ENCODE peak calls at places on chromosomes 16 and 17, in nine cellular contexts. O, I, M, Y, S, J, K, P and T are unnamed samples.

GRCh38 chr16:89575247-89576172 is at the start of gene CPNE7:
- DNase-seq in O (no peak), P (no peak), S (no peak), J (no peak), I (no peak), K (no peak), M (no peak), Y (no peak), T (no peak)

GRCh38 chr16:57613514-57613913 is 14.9 kb upstream of the ADGRG1 start:
- DNase-seq in O (no peak), K (no peak), J (no peak), I (no peak), P (no peak), M (peak; percentile 15), Y (peak; percentile 37), S (no peak), T (no peak)

GRCh38 chr17:77882481-77883212 is 75.9 kb upstream of the TNRC6C start:
- DNase-seq in P (peak; percentile 26), K (peak; percentile 51), J (no peak), M (peak; percentile 44), O (no peak), S (no peak), I (peak; percentile 18), Y (peak; percentile 77), T (no peak)

GRCh38 chr16:25988882-25989281 is 297.1 kb downstream of the HS3ST4 start:
- DNase-seq in O (no peak), P (no peak), J (no peak), M (no peak), Y (no peak), S (no peak), K (no peak), I (no peak), T (no peak)

GRCh38 chr17:2174471-2175293 is 119.8 kb downstream of the HIC1 start:
- DNase-seq in O (no peak), Y (peak; percentile 87), I (peak; percentile 94), J (no peak), K (peak; percentile 25), M (no peak), S (peak; percentile 75), P (no peak), T (no peak)

GRCh38 chr17:56887552-56888467 is 26.0 kb downstream of the TRIM25 start:
- DNase-seq in S (no peak), K (peak; percentile 52), P (no peak), O (peak; percentile 31), I (peak; percentile 72), J (no peak), M (peak; percentile 66), Y (no peak), T (no peak)

GRCh38 chr17:35460354-35460851 is 11.8 kb upstream of the SLFN13 start:
- DNase-seq in O (peak; percentile 15), P (peak; percentile 41), Y (no peak), I (no peak), S (peak; percentile 39), J (no peak), M (peak; percentile 88), K (peak; percentile 87), T (no peak)

GRCh38 chr16:14088155-14088753 is 17.1 kb downstream of the MRTFB start:
- DNase-seq in O (no peak), I (peak; percentile 96), P (no peak), J (no peak), M (no peak), K (no peak), Y (no peak), S (no peak), T (no peak)

GRCh38 chr17:72576289-72576759 is 455.5 kb downstream of the SOX9 start:
- DNase-seq in I (peak; percentile 59), K (no peak), P (no peak), Y (no peak), O (no peak), S (no peak), J (no peak), M (no peak), T (no peak)

GRCh38 chr17:72575542-72576233 is 454.9 kb downstream of the SOX9 start:
- DNase-seq in J (no peak), Y (no peak), I (peak; percentile 72), S (no peak), K (no peak), M (no peak), O (no peak), P (no peak), T (no peak)

GRCh38 chr17:72580321-72581127 is 459.7 kb downstream of the SOX9 start:
- DNase-seq in J (no peak), M (peak; percentile 84), Y (no peak), P (peak; percentile 82), I (peak; percentile 100), K (peak; percentile 42), O (no peak), S (peak; percentile 88), T (no peak)

GRCh38 chr17:72578817-72579470 is 458.1 kb downstream of the SOX9 start:
- DNase-seq in O (no peak), S (no peak), I (peak; percentile 65), M (no peak), Y (no peak), K (no peak), J (no peak), P (no peak), T (no peak)

GRCh38 chr17:72579990-72580320 is 459.1 kb downstream of the SOX9 start:
- DNase-seq in M (no peak), K (no peak), J (no peak), Y (no peak), O (no peak), P (no peak), S (no peak), I (no peak), T (no peak)
- H3K27ac ChIP-seq in M (peak overlapping the region; percentile 76), K (no peak overlapping the region), J (peak overlapping the region; percentile 24), Y (no peak overlapping the region), O (no peak overlapping the region), P (peak overlapping the region; percentile 68), S (no peak overlapping the region), I (peak overlapping the region; percentile 80), T (no peak overlapping the region)

GRCh38 chr17:81685108-81685507 is 1.3 kb downstream of the HGS start:
- DNase-seq in M (no peak), Y (no peak), K (no peak), I (no peak), J (no peak), P (no peak), O (no peak), S (no peak), T (no peak)

GRCh38 chr17:81683208-81683583 is 401 bp downstream of the ARL16 start:
- DNase-seq in Y (no peak), S (no peak), O (no peak), K (no peak), I (no peak), J (no peak), M (no peak), P (no peak), T (no peak)

GRCh38 chr17:81682565-81683207 is 911 bp downstream of the ARL16 start:
- DNase-seq in J (no peak), K (no peak), I (no peak), P (no peak), M (no peak), O (no peak), S (no peak), Y (no peak), T (no peak)

GRCh38 chr17:81684442-81684911 is 666 bp downstream of the HGS start:
- DNase-seq in O (no peak), K (peak; percentile 25), S (no peak), I (peak; percentile 44), M (no peak), J (no peak), Y (no peak), P (no peak), T (no peak)

DNA sequence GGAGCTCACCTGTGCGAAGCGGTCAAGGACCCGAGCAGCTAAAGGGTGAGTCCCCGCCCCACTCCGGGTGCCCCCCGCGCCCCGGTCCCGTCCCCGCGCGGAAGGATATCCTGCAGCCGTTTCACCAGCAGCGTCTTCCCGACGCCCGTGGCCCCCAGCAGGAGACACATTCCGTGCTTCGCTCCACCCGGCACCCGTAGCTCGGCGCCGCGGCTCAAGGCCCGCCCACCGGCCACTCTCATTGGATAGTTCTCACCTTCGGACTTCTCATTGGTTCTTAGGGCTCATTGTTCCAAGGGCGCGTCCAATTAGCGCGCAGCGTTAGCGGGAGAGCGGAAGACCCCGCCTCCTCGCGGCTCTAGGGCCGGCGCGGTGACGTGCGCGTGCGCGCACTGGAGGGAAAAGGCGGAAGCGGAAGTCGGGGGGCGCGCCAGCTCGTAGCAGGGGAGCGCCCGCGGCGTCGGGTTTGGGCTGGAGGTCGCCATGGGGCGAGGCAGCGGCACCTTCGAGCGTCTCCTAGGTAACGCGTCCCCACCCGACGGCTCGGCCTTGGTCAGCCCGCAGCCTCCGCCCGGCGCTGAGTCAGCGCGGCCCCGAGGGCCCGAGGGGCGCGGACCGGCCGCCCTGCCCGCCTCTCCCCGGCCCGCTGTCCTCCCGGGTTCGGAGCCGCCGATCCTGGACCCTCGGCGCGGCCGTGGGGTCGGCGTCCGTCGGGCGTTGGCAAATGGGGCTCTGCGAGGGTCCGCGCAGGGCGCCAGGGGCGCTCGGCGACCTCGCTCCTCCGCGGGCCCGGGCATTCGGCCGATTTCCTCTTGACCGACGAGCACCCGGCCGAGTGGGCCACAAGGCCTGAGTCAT is at the start of the genes ARL16 and HGS:
- DNase-seq in I (peak; percentile 99), P (peak; percentile 99), O (peak; percentile 100), Y (peak; percentile 99), M (peak; percentile 99), J (peak; percentile 99), K (peak; percentile 99), S (peak; percentile 98), T (peak; percentile 99)
- TF ChIP-seq CTCF in I (no peak), P (no peak), O (no peak), Y (no peak), M (no peak), J (no peak), K (no peak), S (no peak), T (no peak)

DNA sequence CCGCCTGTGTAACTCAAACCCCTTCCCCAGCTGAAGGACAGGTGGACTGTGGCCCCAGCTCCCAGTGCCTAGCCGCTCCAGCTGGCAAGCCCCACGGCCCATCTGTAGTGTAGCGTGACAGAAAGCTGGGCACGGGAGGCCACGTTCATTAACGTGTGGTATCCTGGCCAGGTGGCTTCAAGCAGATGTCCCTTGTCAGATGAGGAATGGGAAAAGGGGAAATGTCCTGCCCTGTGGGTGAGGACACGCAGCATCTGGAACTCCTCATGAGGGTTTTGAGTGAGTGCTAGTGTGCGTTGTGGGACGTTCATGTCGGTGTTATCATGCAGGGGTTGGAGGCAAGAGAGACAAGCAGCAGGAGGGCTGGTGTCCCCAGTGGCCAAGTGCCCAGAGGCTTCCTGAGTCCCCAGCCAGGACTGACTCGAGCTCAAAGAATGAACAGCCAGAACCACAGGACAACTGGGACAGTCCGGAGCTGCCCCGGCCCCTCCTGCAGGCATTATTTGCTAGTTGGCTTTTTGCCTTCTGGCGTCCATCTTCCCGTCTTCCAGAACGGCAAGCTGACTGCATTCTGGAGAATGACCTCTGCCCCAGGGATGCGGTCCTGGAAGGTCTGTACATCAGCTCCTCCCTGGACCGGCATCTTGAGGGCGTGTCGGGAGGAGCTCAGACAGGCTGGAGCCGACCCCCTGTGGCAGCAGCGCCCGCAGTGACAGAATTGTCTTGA is 19.3 kb downstream of the KDM8 start:
- DNase-seq in K (peak; percentile 29), I (no peak), S (no peak), Y (peak; percentile 86), J (no peak), O (no peak), P (no peak), M (peak; percentile 38), T (no peak)
- TF ChIP-seq POLR2AphosphoS5 in K (no peak), I (no peak), S (no peak), Y (no peak), J (no peak), O (no peak), P (no peak), M (peak; percentile 71), T (no peak)

DNA sequence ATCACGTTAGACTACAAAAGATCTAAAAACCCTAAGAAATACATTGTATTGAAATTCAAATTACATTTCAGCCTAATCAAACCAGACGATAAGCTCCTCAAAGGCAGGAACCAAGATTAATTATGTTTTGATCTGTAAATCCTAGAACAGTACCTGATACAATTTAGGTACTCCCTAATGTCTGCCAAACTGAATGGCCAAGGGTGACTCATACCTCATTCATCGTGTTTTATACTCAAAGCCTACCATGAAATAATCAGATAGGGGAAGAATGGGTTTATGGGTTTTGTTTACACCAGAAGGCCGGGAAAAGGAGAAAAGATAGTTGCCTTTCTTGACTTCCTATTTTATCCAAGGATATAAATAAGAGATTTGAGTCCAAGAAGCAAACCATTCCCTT is 19.3 kb downstream of the MMD start:
- DNase-seq in Y (no peak), S (no peak), J (no peak), I (no peak), K (no peak), P (no peak), M (no peak), O (peak; percentile 6), T (no peak)
- H3K27ac ChIP-seq in Y (no peak overlapping the region), S (no peak overlapping the region), J (no peak overlapping the region), I (no peak overlapping the region), K (no peak overlapping the region), P (no peak overlapping the region), M (no peak overlapping the region), O (no peak overlapping the region), T (no peak overlapping the region)